ENCODE peak calls at places on chromosome 14, in seven cellular contexts. C, T, U, F, H, I and X are unnamed samples.

GRCh38 chr14:66074546-66074945 is 411.6 kb upstream of the CCDC196 start:
- DNase-seq in C (no peak), T (no peak), U (no peak), F (no peak), H (no peak), I (no peak), X (no peak)

GRCh38 chr14:74161526-74162158 is 76.9 kb downstream of the LIN52 start:
- DNase-seq in C (no peak), T (no peak), U (no peak), F (no peak), H (no peak), I (no peak), X (no peak)

GRCh38 chr14:50943943-50944646 is at the start of gene PYGL:
- DNase-seq in C (peak), T (peak), U (peak), F (peak), H (no peak), I (peak), X (peak)

GRCh38 chr14:57982802-57983201 is 116.9 kb upstream of the SLC35F4 start:
- DNase-seq in C (no peak), T (peak), U (no peak), F (no peak), H (no peak), I (peak), X (no peak)

GRCh38 chr14:75254901-75255300 is 23.7 kb upstream of the FOS start:
- DNase-seq in C (no peak), T (no peak), U (no peak), F (no peak), H (no peak), I (peak), X (no peak)

GRCh38 chr14:51652168-51653095 is 722 bp downstream of the FRMD6 start:
- DNase-seq in C (no peak), T (peak), U (no peak), F (no peak), H (no peak), I (peak), X (peak)

GRCh38 chr14:55588259-55588699 is 8.3 kb downstream of the KTN1 start:
- DNase-seq in C (no peak), T (no peak), U (no peak), F (no peak), H (no peak), I (peak), X (no peak)

GRCh38 chr14:101711041-101711861 is 50.3 kb upstream of the PPP2R5C start:
- DNase-seq in C (no peak), T (no peak), U (peak), F (peak), H (no peak), I (no peak), X (no peak)

GRCh38 chr14:29442720-29443119 is 484.9 kb downstream of the PRKD1 start:
- DNase-seq in C (peak), T (no peak), U (no peak), F (no peak), H (no peak), I (peak), X (no peak)

GRCh38 chr14:68874746-68875155 is 81.9 kb upstream of the ZFP36L1 start:
- DNase-seq in C (no peak), T (no peak), U (no peak), F (no peak), H (no peak), I (no peak), X (peak)

GRCh38 chr14:89033756-89034155 is 209.3 kb downstream of the TTC8 start:
- DNase-seq in C (no peak), T (no peak), U (no peak), F (no peak), H (no peak), I (no peak), X (no peak)

GRCh38 chr14:39366460-39367386 is 65.5 kb downstream of the FBXO33 start:
- DNase-seq in C (no peak), T (no peak), U (no peak), F (no peak), H (no peak), I (no peak), X (no peak)

GRCh38 chr14:56244138-56244789 is 126.1 kb downstream of the PELI2 start:
- DNase-seq in C (peak), T (no peak), U (no peak), F (no peak), H (peak), I (peak), X (no peak)

GRCh38 chr14:51072976-51073375 is 21.9 kb downstream of the TRIM9 start:
- DNase-seq in C (no peak), T (no peak), U (no peak), F (no peak), H (no peak), I (no peak), X (no peak)

GRCh38 chr14:91219505-91220389 is 24.8 kb downstream of the GPR68 start:
- DNase-seq in C (no peak), T (peak), U (no peak), F (no peak), H (no peak), I (no peak), X (no peak)

GRCh38 chr14:92510972-92511371 is 2.6 kb upstream of the RIN3 start:
- DNase-seq in C (no peak), T (no peak), U (peak), F (no peak), H (no peak), I (peak), X (no peak)
- H3K27ac ChIP-seq in C (peak), T (no peak), U (no peak), F (no peak), H (peak), I (peak), X (peak)

GRCh38 chr14:88005050-88005481 is at the start of gene GPR65:
- DNase-seq in C (no peak), T (no peak), U (no peak), F (no peak), H (no peak), I (no peak), X (no peak)

GRCh38 chr14:88009486-88009885 is 4.6 kb downstream of the GPR65 start:
- DNase-seq in C (no peak), T (no peak), U (no peak), F (no peak), H (no peak), I (no peak), X (no peak)

GRCh38 chr14:88004637-88005036 is 298 bp upstream of the GPR65 start:
- DNase-seq in C (no peak), T (no peak), U (no peak), F (no peak), H (no peak), I (no peak), X (no peak)

GRCh38 chr14:88007608-88008007 is 2.7 kb downstream of the GPR65 start:
- DNase-seq in C (no peak), T (no peak), U (no peak), F (no peak), H (no peak), I (no peak), X (no peak)

GRCh38 chr14:88005978-88006851 is 1.3 kb downstream of the GPR65 start:
- DNase-seq in C (no peak), T (peak), U (no peak), F (peak), H (no peak), I (no peak), X (no peak)
- H3K4me3 ChIP-seq in C (no peak), T (no peak), U (no peak), F (peak), H (no peak), I (no peak), X (peak)

GRCh38 chr14:36208690-36209278 is 32.3 kb upstream of the PTCSC3 start:
- DNase-seq in C (no peak), T (no peak), U (no peak), F (no peak), H (no peak), I (no peak), X (no peak)

GRCh38 chr14:36204674-36205073 is 28.2 kb upstream of the PTCSC3 start:
- DNase-seq in C (no peak), T (no peak), U (no peak), F (no peak), H (no peak), I (no peak), X (no peak)

GRCh38 chr14:36212987-36213386 is 36.5 kb upstream of the PTCSC3 start:
- DNase-seq in C (no peak), T (no peak), U (no peak), F (no peak), H (no peak), I (no peak), X (no peak)

GRCh38 chr14:36212577-36212976 is 36.1 kb upstream of the PTCSC3 start:
- DNase-seq in C (no peak), T (no peak), U (no peak), F (no peak), H (no peak), I (no peak), X (no peak)

DNA sequence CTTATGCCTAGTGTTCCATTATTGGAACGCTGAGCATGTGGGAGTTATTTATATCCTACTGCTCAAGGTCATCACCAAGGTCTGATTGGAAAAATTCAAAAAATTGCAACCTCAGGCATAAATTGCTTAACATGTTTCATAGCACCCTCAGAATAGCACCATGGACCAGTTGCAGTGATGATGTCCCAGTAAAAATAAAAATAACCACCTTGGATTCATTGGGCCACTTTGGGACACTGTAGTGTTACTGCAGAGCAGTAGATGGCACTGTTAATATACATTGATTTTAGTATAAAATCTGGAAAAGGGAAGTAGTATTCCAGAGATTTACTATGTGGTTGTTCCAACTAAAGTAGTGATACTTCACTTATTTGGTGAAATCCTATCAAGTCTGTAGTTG is 31.0 kb upstream of the PTCSC3 start:
- DNase-seq in C (no peak), T (no peak), U (no peak), F (no peak), H (no peak), I (peak), X (no peak)
- TF ChIP-seq CTCF in C (peak), T (no peak), U (no peak), F (no peak), H (peak), I (peak), X (peak)

GRCh38 chr14:31026076-31026394 is at the start of gene STRN3:
- DNase-seq in C (no peak), T (no peak), U (no peak), F (no peak), H (no peak), I (no peak), X (no peak)

GRCh38 chr14:31025335-31026075 is at the start of gene AP4S1:
- DNase-seq in C (no peak), T (peak), U (peak), F (peak), H (no peak), I (peak), X (peak)

GRCh38 chr14:31026395-31027096 is 367 bp upstream of the STRN3 start:
- DNase-seq in C (peak), T (peak), U (peak), F (peak), H (peak), I (peak), X (peak)

GRCh38 chr14:31024042-31024480 is 1.4 kb upstream of the AP4S1 start:
- DNase-seq in C (no peak), T (no peak), U (no peak), F (no peak), H (no peak), I (no peak), X (no peak)

GRCh38 chr14:31024577-31025334 is 693 bp upstream of the AP4S1 start:
- DNase-seq in C (no peak), T (no peak), U (no peak), F (no peak), H (no peak), I (peak), X (no peak)
- H3K27ac ChIP-seq in C (peak), T (peak), U (peak), F (peak), H (peak), I (peak), X (peak)

DNA sequence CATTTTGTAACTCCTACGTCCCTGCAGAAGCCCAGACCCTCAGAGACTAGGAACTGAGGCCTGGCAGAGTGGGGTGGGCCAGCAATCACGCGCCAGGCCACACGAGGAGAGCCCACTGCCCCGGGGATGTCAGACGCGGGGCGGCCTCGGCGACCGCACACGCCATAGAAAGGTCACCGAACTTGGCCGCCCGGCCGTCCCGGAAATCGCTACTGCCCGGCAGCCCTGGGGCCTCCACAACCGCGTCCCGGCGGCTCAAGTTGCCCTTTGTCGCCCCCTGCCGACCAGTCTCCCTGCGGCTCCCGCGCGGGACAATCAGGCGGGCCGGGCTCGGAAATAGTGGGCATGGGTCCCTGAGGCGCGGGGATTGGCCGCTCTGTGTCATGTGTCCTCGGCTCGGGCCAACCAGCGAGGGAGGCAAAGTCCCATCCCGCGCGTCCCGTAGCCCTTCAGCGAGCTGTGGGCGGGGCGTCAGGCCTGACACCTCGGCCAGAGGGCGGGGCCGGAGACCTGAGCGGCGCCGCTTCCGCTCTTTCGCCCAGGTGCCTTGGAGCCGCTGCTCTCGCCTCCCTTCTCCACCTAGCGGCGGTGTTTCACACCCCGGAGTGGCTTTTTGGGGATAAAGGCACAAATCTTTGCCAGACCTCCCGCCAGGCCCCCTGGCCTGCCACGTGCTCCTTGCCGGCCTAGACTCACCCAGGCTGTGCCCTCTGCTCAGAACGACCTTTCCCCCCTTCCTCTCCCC is 33.4 kb upstream of the DEGS2 start:
- DNase-seq in C (peak), T (peak), U (peak), F (peak), H (peak), I (peak), X (peak)
- H3K4me3 ChIP-seq in C (peak), T (no peak), U (peak), F (peak), H (peak), I (peak), X (peak)

DNA sequence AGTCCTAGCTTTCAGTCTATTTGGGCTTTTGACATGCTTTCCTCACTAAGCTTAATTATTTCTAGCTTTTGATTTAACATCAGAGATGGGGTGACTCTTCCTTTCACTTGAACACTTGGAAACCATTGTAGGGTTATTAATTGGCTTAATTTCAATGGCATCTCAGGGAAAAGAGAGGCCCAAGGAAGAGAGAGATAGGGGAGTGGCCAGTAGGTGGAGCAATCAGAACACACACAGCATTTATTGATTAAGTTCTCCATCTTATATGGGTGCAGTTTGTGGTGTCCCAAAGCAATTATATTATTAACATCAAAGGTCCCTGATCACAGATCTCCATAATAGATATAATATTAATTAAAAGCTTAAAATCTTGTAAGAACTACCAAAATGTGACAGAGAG is 1466.1 kb upstream of the SEL1L start:
- DNase-seq in C (no peak), T (no peak), U (no peak), F (no peak), H (peak), I (no peak), X (no peak)
- TF ChIP-seq CTCF in C (peak), T (peak), U (no peak), F (no peak), H (peak), I (peak), X (no peak)

DNA sequence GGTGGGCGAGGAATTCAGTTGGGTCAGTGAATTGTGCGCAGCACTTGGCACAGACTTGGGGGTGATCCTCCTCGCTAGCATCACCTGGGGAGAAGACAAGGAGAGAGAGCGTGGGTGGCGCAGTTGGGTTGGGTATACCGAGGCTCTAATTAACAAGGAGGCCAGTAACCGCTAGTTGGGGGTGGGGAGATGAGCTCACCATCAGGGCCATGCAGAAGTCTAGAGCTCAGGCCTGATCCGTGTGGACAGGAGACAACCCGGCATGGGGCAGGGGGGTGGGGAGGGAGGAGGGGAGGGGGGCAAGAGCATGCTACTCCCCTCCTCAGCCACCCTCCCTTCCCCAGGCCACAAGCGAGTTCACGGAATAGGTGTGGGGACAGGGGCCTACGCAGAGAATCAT is 575 bp downstream of the SALL2 start:
- DNase-seq in C (peak), T (no peak), U (no peak), F (no peak), H (no peak), I (no peak), X (no peak)
- H3K27ac ChIP-seq in C (no peak), T (no peak), U (no peak), F (no peak), H (no peak), I (no peak), X (no peak)

GRCh38 chr14:59481407-59482119 is 2.6 kb downstream of the L3HYPDH start:
- DNase-seq in C (no peak), T (no peak), U (no peak), F (no peak), H (no peak), I (peak), X (no peak)
- H3K4me3 ChIP-seq in C (peak), T (no peak), U (no peak), F (no peak), H (peak), I (peak), X (peak)

GRCh38 chr14:95174184-95174804 is 17.0 kb upstream of the DICER1 start:
- DNase-seq in C (no peak), T (no peak), U (no peak), F (no peak), H (no peak), I (peak), X (no peak)
- TF ChIP-seq CTCF in C (peak), T (no peak), U (no peak), F (no peak), H (no peak), I (peak), X (no peak)